ENCODE peak calls at places on chromosomes 7 and 10, in eight cellular contexts. O is IMR-90; U is CD4-positive, alpha-beta T cell; A is activated CD8-positive, alpha-beta T cell treated with anti-CD3 and anti-CD28 coated beads, Interleukin-2, amount 10 ng/mL, durations not matched to agents 7 days and 5 days; E is right lobe of liver; P is heart left ventricle; R is activated CD8-positive, alpha-beta memory T cell treated with anti-CD3 and anti-CD28 coated beads, Interleukin-2, amount 10 ng/mL, durations not matched to agents 7 days and 5 days; N is natural killer cell. F is an unnamed sample.

GRCh38 chr7:43625977-43626376 is 43.1 kb downstream of the STK17A start:
- ATAC-seq in E (no peak), N (peak; percentile 54), A (peak; percentile 21), U (no peak), R (peak; percentile 10), O (no peak), P (peak; percentile 54), F (peak; percentile 2)

GRCh38 chr7:460374-461117 is 59.1 kb downstream of the PDGFA start:
- ATAC-seq in U (no peak), N (no peak), A (no peak), R (no peak), O (peak; percentile 70), P (peak; percentile 62), E (no peak), F (peak; percentile 32)

GRCh38 chr7:100428967-100429636 is 529 bp upstream of the MEPCE start:
- ATAC-seq in A (peak; percentile 61), R (peak; percentile 63), P (peak; percentile 87), E (peak; percentile 79), U (peak; percentile 60), N (peak; percentile 79), O (peak; percentile 74), F (peak; percentile 69)

GRCh38 chr10:124619195-124619594 is 125.0 kb downstream of the FAM53B start:
- ATAC-seq in U (peak; percentile 60), R (no peak), O (peak; percentile 90), N (peak; percentile 71), E (peak; percentile 8), P (no peak), A (no peak), F (no peak)

GRCh38 chr7:32958046-32959025 is 1.1 kb downstream of the FKBP9 start:
- ATAC-seq in P (peak; percentile 77), N (no peak), R (no peak), A (no peak), E (no peak), O (peak; percentile 2), U (no peak), F (peak; percentile 14)

GRCh38 chr10:3763035-3763456 is 22.0 kb downstream of the KLF6 start:
- ATAC-seq in O (no peak), N (no peak), U (no peak), E (no peak), P (peak; percentile 47), A (no peak), R (no peak), F (peak; percentile 63)

GRCh38 chr10:123944661-123945060 is 53.1 kb upstream of the CPXM2 start:
- ATAC-seq in A (no peak), R (no peak), O (no peak), N (no peak), P (no peak), U (no peak), E (no peak), F (no peak)

GRCh38 chr7:137900137-137900536 is 53.4 kb upstream of the DGKI start:
- ATAC-seq in R (no peak), N (no peak), P (peak; percentile 58), A (no peak), E (no peak), O (no peak), U (no peak), F (no peak)

GRCh38 chr10:31353574-31353973 is 34.6 kb downstream of the ZEB1 start:
- ATAC-seq in P (no peak), N (peak; percentile 50), O (peak; percentile 28), U (peak; percentile 79), A (peak; percentile 92), R (peak; percentile 98), E (peak; percentile 67), F (peak; percentile 65)

GRCh38 chr10:806451-807162 is 117.1 kb upstream of the DIP2C start:
- ATAC-seq in A (no peak), N (no peak), R (no peak), U (no peak), P (no peak), E (no peak), O (no peak), F (no peak)

GRCh38 chr7:99631311-99632109 is 14.8 kb downstream of the ZSCAN25 start:
- ATAC-seq in P (peak; percentile 92), R (peak; percentile 60), A (peak; percentile 24), E (peak; percentile 52), O (peak; percentile 63), N (no peak), U (no peak), F (peak; percentile 32)

GRCh38 chr10:71253981-71254818 is 41.8 kb downstream of the UNC5B start:
- ATAC-seq in P (peak; percentile 68), A (no peak), O (no peak), E (no peak), U (no peak), R (no peak), N (no peak), F (no peak)

GRCh38 chr7:179209-179681 is 13.1 kb upstream of the FAM20C start:
- ATAC-seq in A (no peak), U (no peak), O (no peak), E (no peak), R (no peak), N (no peak), P (peak; percentile 78), F (no peak)

GRCh38 chr7:24826662-24827020 is 69.4 kb upstream of the GSDME start:
- ATAC-seq in A (peak; percentile 67), O (no peak), N (peak; percentile 19), E (no peak), U (peak; percentile 45), P (no peak), R (peak; percentile 55), F (no peak)

GRCh38 chr7:37405603-37406122 is 43.0 kb downstream of the ELMO1 start:
- ATAC-seq in P (peak; percentile 81), U (no peak), O (no peak), R (no peak), N (no peak), E (peak; percentile 78), A (no peak), F (no peak)

GRCh38 chr10:59843733-59844132 is 62.6 kb downstream of the CCDC6 start:
- ATAC-seq in P (no peak), N (no peak), U (no peak), A (no peak), O (no peak), E (no peak), R (no peak), F (no peak)

GRCh38 chr10:5890519-5890878 is 456 bp downstream of the FBH1 start:
- ATAC-seq in O (peak; percentile 1), R (peak; percentile 7), A (peak; percentile 10), P (no peak), U (peak; percentile 2), N (no peak), E (peak; percentile 2), F (no peak)

GRCh38 chr10:62231371-62231770 is 37.3 kb downstream of the RTKN2 start:
- ATAC-seq in A (no peak), O (peak; percentile 56), E (no peak), U (no peak), R (no peak), N (no peak), P (peak; percentile 47), F (peak; percentile 80)

GRCh38 chr7:133253522-133253882 is 624 bp downstream of the EXOC4 start:
- ATAC-seq in O (no peak), N (peak; percentile 43), E (peak; percentile 25), P (peak; percentile 31), R (no peak), A (peak; percentile 21), U (no peak), F (peak; percentile 27)

GRCh38 chr10:122258136-122259074 is 12.7 kb upstream of the BTBD16 start:
- ATAC-seq in N (no peak), O (peak; percentile 72), R (no peak), E (peak; percentile 30), A (no peak), P (peak; percentile 43), U (no peak), F (peak; percentile 48)

GRCh38 chr10:100825946-100826660 is 80.7 kb downstream of the PAX2 start:
- ATAC-seq in P (no peak), E (no peak), N (no peak), O (no peak), U (no peak), R (no peak), A (no peak), F (no peak)

GRCh38 chr10:129892571-129893045 is 71.5 kb downstream of the EBF3 start:
- ATAC-seq in E (no peak), U (no peak), O (no peak), N (no peak), A (no peak), R (no peak), P (peak; percentile 14), F (no peak)

GRCh38 chr7:80699656-80700318 is 61.3 kb downstream of the CD36 start:
- ATAC-seq in N (no peak), O (peak; percentile 79), P (peak; percentile 41), A (no peak), E (peak; percentile 54), U (no peak), R (no peak), F (peak; percentile 64)

GRCh38 chr10:53479365-53479764 is 706.8 kb upstream of the MBL2 start:
- ATAC-seq in E (no peak), R (no peak), U (no peak), P (no peak), A (no peak), O (no peak), N (no peak), F (no peak)

GRCh38 chr10:112973805-112974204 is 23.8 kb downstream of the TCF7L2 start:
- ATAC-seq in N (no peak), U (no peak), R (no peak), O (no peak), A (no peak), P (no peak), E (no peak), F (no peak)

GRCh38 chr7:154996756-154997155 is 6.2 kb downstream of the PAXIP1 start:
- ATAC-seq in P (no peak), N (no peak), U (no peak), E (no peak), R (no peak), O (no peak), A (no peak), F (no peak)

F was measured in SK-N-SH treated with all-trans-retinoic acid at 6 μM for 48 hours.